ENCODE peak calls at places on chromosome 1, in nine cellular contexts. Z is heart right ventricle, O is IMR-90, J is KG1, S is mesendoderm, X is fibroblast of the conjunctiva, B is T-cell, H is HFFc6, Y is NCI-H1092. K is an unnamed sample.

GRCh38 chr1:34190692-34191091 is 14.0 kb downstream of the C1orf94 start:
- DNase-seq in Z (no peak), O (no peak), J (no peak), S (no peak), X (no peak), B (no peak), H (no peak), Y (no peak), K (no peak)

GRCh38 chr1:27959792-27960603 is at the start of gene XKR8:
- DNase-seq in Z (peak), O (peak), J (peak), S (peak), X (peak), B (peak), H (peak), Y (no peak), K (peak)

GRCh38 chr1:35555601-35556477 is 1.4 kb downstream of the KIAA0319L start:
- DNase-seq in Z (no peak), O (peak), J (no peak), S (no peak), X (no peak), B (no peak), H (peak), Y (peak), K (no peak)

GRCh38 chr1:230857822-230858221 is 10.5 kb downstream of the C1orf198 start:
- DNase-seq in Z (no peak), O (peak), J (no peak), S (no peak), X (no peak), B (no peak), H (peak), Y (no peak), K (no peak)

GRCh38 chr1:178397678-178398077 is 99.1 kb downstream of the CLEC20A start:
- DNase-seq in Z (no peak), O (peak), J (no peak), S (no peak), X (no peak), B (no peak), H (peak), Y (no peak), K (peak)

GRCh38 chr1:230943048-230943593 is 35.5 kb downstream of the TTC13 start:
- DNase-seq in Z (no peak), O (no peak), J (no peak), S (no peak), X (no peak), B (no peak), H (no peak), Y (no peak), K (no peak)

GRCh38 chr1:6358757-6359567 is 34.6 kb downstream of the ACOT7 start:
- DNase-seq in Z (peak), O (peak), J (no peak), S (peak), X (peak), B (peak), H (peak), Y (no peak), K (no peak)

GRCh38 chr1:27940297-27940696 is 5.5 kb downstream of the SMPDL3B start:
- DNase-seq in Z (peak), O (no peak), J (peak), S (peak), X (no peak), B (peak), H (no peak), Y (peak), K (no peak)

GRCh38 chr1:16980473-16981268 is at the start of gene MFAP2:
- DNase-seq in Z (no peak), O (no peak), J (no peak), S (peak), X (no peak), B (no peak), H (peak), Y (no peak), K (no peak)

K was measured in LoVo.